ENCODE peak calls at places on chromosomes 7 and 10, in four cellular contexts. One of them, this sample, is unnamed.

GRCh38 chr10:102395677-102396197 is at the start of gene NFKB2:
- DNase-seq in osteocyte: no peak
- DNase-seq in fibroblast of the aortic adventitia: peak; percentile 87
- DNase-seq in HS-5: no peak
- DNase-seq in this sample: no peak

GRCh38 chr10:21314906-21315305 is 210.6 kb downstream of the SKIDA1 start:
- DNase-seq in osteocyte: no peak
- DNase-seq in fibroblast of the aortic adventitia: no peak
- DNase-seq in HS-5: no peak
- DNase-seq in this sample: no peak

GRCh38 chr10:114682532-114682931 is 24.5 kb upstream of the ABLIM1 start:
- DNase-seq in osteocyte: no peak
- DNase-seq in fibroblast of the aortic adventitia: no peak
- DNase-seq in HS-5: no peak
- DNase-seq in this sample: no peak

GRCh38 chr7:136030867-136031318 is 53.7 kb upstream of the MTPN start:
- DNase-seq in osteocyte: no peak
- DNase-seq in fibroblast of the aortic adventitia: no peak
- DNase-seq in HS-5: no peak
- DNase-seq in this sample: no peak

GRCh38 chr10:49139866-49140195 is 6.0 kb upstream of the FAM170B start:
- DNase-seq in osteocyte: no peak
- DNase-seq in fibroblast of the aortic adventitia: peak; percentile 83
- DNase-seq in HS-5: peak; percentile 85
- DNase-seq in this sample: peak; percentile 96

GRCh38 chr7:93365341-93365740 is 133.2 kb downstream of the VPS50 start:
- DNase-seq in osteocyte: no peak
- DNase-seq in fibroblast of the aortic adventitia: no peak
- DNase-seq in HS-5: no peak
- DNase-seq in this sample: peak; percentile 1

GRCh38 chr10:89337493-89337892 is 9.7 kb downstream of the IFIT3 start:
- DNase-seq in osteocyte: no peak
- DNase-seq in fibroblast of the aortic adventitia: no peak
- DNase-seq in HS-5: no peak
- DNase-seq in this sample: peak; percentile 82

GRCh38 chr7:46033592-46033991 is 112.5 kb upstream of the IGFBP3 start:
- DNase-seq in osteocyte: no peak
- DNase-seq in fibroblast of the aortic adventitia: no peak
- DNase-seq in HS-5: no peak
- DNase-seq in this sample: no peak

GRCh38 chr7:11130012-11130411 is 156.3 kb downstream of the PHF14 start:
- DNase-seq in osteocyte: no peak
- DNase-seq in fibroblast of the aortic adventitia: no peak
- DNase-seq in HS-5: peak; percentile 98
- DNase-seq in this sample: peak; percentile 73

GRCh38 chr10:2137549-2138174 is 400.3 kb upstream of the ADARB2 start:
- DNase-seq in osteocyte: no peak
- DNase-seq in fibroblast of the aortic adventitia: no peak
- DNase-seq in HS-5: no peak
- DNase-seq in this sample: no peak

GRCh38 chr7:47330561-47331178 is 251.2 kb downstream of the TNS3 start:
- DNase-seq in osteocyte: no peak
- DNase-seq in fibroblast of the aortic adventitia: no peak
- DNase-seq in HS-5: no peak
- DNase-seq in this sample: no peak

GRCh38 chr7:54877683-54878082 is 118.7 kb upstream of the SEC61G start:
- DNase-seq in osteocyte: no peak
- DNase-seq in fibroblast of the aortic adventitia: no peak
- DNase-seq in HS-5: no peak
- DNase-seq in this sample: no peak

GRCh38 chr7:2024227-2024918 is 208.4 kb downstream of the MAD1L1 start:
- DNase-seq in osteocyte: no peak
- DNase-seq in fibroblast of the aortic adventitia: no peak
- DNase-seq in HS-5: no peak
- DNase-seq in this sample: peak; percentile 14

GRCh38 chr7:84218681-84219080 is 24.1 kb upstream of the SEMA3A start:
- DNase-seq in osteocyte: no peak
- DNase-seq in fibroblast of the aortic adventitia: peak; percentile 75
- DNase-seq in HS-5: peak; percentile 46
- DNase-seq in this sample: peak; percentile 13

GRCh38 chr10:118442032-118442431 is 99.9 kb upstream of the FAM204A start:
- DNase-seq in osteocyte: no peak
- DNase-seq in fibroblast of the aortic adventitia: no peak
- DNase-seq in HS-5: no peak
- DNase-seq in this sample: no peak